ENCODE peak calls at places on chromosomes 5 and 9, in eight cellular contexts. N is activated CD8-positive, alpha-beta memory T cell treated with anti-CD3 and anti-CD28 coated beads for 48 hours; Z is activated T-helper 9 cell treated with anti-CD3 and anti-CD28 coated beads, Interleukin-2, amount 50 U/mL, for 16 hours; E is EH; K is NCI-H2081; L is HEK293T; U is NCI-H2029 treated with DMSO at 0.1 percent for 48 hours; P is right cardiac atrium. G is an unnamed sample.

GRCh38 chr5:90446961-90447360 is 27.6 kb downstream of the MBLAC2 start:
- DNase-seq in N (no peak), Z (no peak), E (peak), K (no peak), L (no peak), U (no peak), P (no peak), G (no peak)

GRCh38 chr5:93184041-93184440 is 397.0 kb downstream of the NR2F1-AS1 start:
- DNase-seq in N (no peak), Z (no peak), E (no peak), K (no peak), L (no peak), U (no peak), P (no peak), G (no peak)

GRCh38 chr5:89003563-89004036 is 120.6 kb upstream of the MEF2C start:
- DNase-seq in N (no peak), Z (no peak), E (no peak), K (no peak), L (no peak), U (no peak), P (no peak), G (no peak)

GRCh38 chr9:16344343-16344742 is 526.1 kb downstream of the BNC2 start:
- DNase-seq in N (no peak), Z (no peak), E (peak), K (no peak), L (no peak), U (no peak), P (no peak), G (no peak)

GRCh38 chr5:151483176-151483575 is 35.8 kb downstream of the SLC36A1 start:
- DNase-seq in N (no peak), Z (no peak), E (no peak), K (no peak), L (no peak), U (no peak), P (no peak), G (no peak)

GRCh38 chr5:14810282-14810681 is 61.3 kb downstream of the ANKH start:
- DNase-seq in N (no peak), Z (no peak), E (peak), K (no peak), L (no peak), U (no peak), P (no peak), G (no peak)

GRCh38 chr5:39506216-39506615 is 81.4 kb upstream of the DAB2 start:
- DNase-seq in N (no peak), Z (no peak), E (no peak), K (no peak), L (no peak), U (no peak), P (peak), G (no peak)

GRCh38 chr5:66647146-66647856 is 51.1 kb downstream of the MAST4 start:
- DNase-seq in N (no peak), Z (no peak), E (no peak), K (no peak), L (no peak), U (no peak), P (no peak), G (no peak)

GRCh38 chr9:85212887-85213286 is 528.9 kb downstream of the AGTPBP1 start:
- DNase-seq in N (no peak), Z (no peak), E (peak), K (no peak), L (no peak), U (no peak), P (no peak), G (no peak)

GRCh38 chr9:93978498-93978897 is 23.3 kb upstream of the BARX1 start:
- DNase-seq in N (no peak), Z (no peak), E (peak), K (no peak), L (no peak), U (peak), P (no peak), G (no peak)

GRCh38 chr9:135744333-135745070 is 42.5 kb downstream of the KCNT1 start:
- DNase-seq in N (no peak), Z (no peak), E (no peak), K (no peak), L (no peak), U (no peak), P (no peak), G (no peak)

GRCh38 chr5:86979801-86980510 is 287.7 kb upstream of the RASA1 start:
- DNase-seq in N (no peak), Z (no peak), E (peak), K (no peak), L (no peak), U (no peak), P (no peak), G (no peak)

GRCh38 chr9:6999788-7000187 is 242.0 kb downstream of the KDM4C start:
- DNase-seq in N (no peak), Z (no peak), E (no peak), K (no peak), L (no peak), U (no peak), P (no peak), G (no peak)

GRCh38 chr5:103541114-103541513 is 21.5 kb downstream of the NUDT12 start:
- DNase-seq in N (no peak), Z (no peak), E (no peak), K (no peak), L (no peak), U (no peak), P (no peak), G (no peak)

GRCh38 chr5:37838152-37838932 is 1.5 kb downstream of the GDNF start:
- DNase-seq in N (no peak), Z (no peak), E (peak), K (no peak), L (no peak), U (no peak), P (peak), G (no peak)

GRCh38 chr5:67986761-67987160 is 228.8 kb upstream of the PIK3R1 start:
- DNase-seq in N (no peak), Z (no peak), E (no peak), K (no peak), L (no peak), U (no peak), P (no peak), G (no peak)